ENCODE peak calls at places on chromosomes 4 and X, in ten cellular contexts. One of them, this sample, is unnamed.

GRCh38 chrX:12441376-12442128 is 303.3 kb downstream of the FRMPD4 start:
- DNase-seq in fibroblast of villous mesenchyme: peak
- DNase-seq in CD4-positive, alpha-beta T cell: no peak
- DNase-seq in AG09309: peak
- DNase-seq in iPS DF 19.7: no peak
- DNase-seq in esophagus squamous epithelium: no peak
- DNase-seq in anterior cingulate cortex: no peak
- DNase-seq in AG20443: peak
- DNase-seq in D341Med: no peak
- DNase-seq in Panc1: no peak
- DNase-seq in this sample: no peak

GRCh38 chrX:107678957-107679740 is 50.8 kb downstream of the PRPS1 start:
- DNase-seq in esophagus squamous epithelium: peak
- DNase-seq in Panc1: no peak
- DNase-seq in AG20443: peak
- DNase-seq in CD4-positive, alpha-beta T cell: peak
- DNase-seq in AG09309: no peak
- DNase-seq in D341Med: no peak
- DNase-seq in anterior cingulate cortex: no peak
- DNase-seq in fibroblast of villous mesenchyme: peak
- DNase-seq in iPS DF 19.7: no peak
- DNase-seq in this sample: no peak

GRCh38 chrX:40663880-40664630 is 16.7 kb upstream of the CXorf38 start:
- DNase-seq in CD4-positive, alpha-beta T cell: no peak
- DNase-seq in AG20443: peak
- DNase-seq in fibroblast of villous mesenchyme: peak
- DNase-seq in esophagus squamous epithelium: no peak
- DNase-seq in AG09309: no peak
- DNase-seq in Panc1: no peak
- DNase-seq in iPS DF 19.7: no peak
- DNase-seq in D341Med: no peak
- DNase-seq in anterior cingulate cortex: no peak
- DNase-seq in this sample: no peak

GRCh38 chr4:14792702-14793227 is 209.5 kb upstream of the CPEB2 start:
- DNase-seq in CD4-positive, alpha-beta T cell: no peak
- DNase-seq in Panc1: no peak
- DNase-seq in D341Med: no peak
- DNase-seq in fibroblast of villous mesenchyme: no peak
- DNase-seq in AG09309: no peak
- DNase-seq in AG20443: no peak
- DNase-seq in iPS DF 19.7: no peak
- DNase-seq in esophagus squamous epithelium: no peak
- DNase-seq in anterior cingulate cortex: no peak
- DNase-seq in this sample: no peak

GRCh38 chr4:139857021-139857420 is 191.4 kb downstream of the MGST2 start:
- DNase-seq in AG20443: no peak
- DNase-seq in AG09309: no peak
- DNase-seq in D341Med: peak
- DNase-seq in CD4-positive, alpha-beta T cell: no peak
- DNase-seq in Panc1: no peak
- DNase-seq in iPS DF 19.7: no peak
- DNase-seq in fibroblast of villous mesenchyme: peak
- DNase-seq in esophagus squamous epithelium: no peak
- DNase-seq in anterior cingulate cortex: no peak
- DNase-seq in this sample: no peak

GRCh38 chr4:40843696-40844095 is 93.9 kb downstream of the NSUN7 start:
- DNase-seq in iPS DF 19.7: no peak
- DNase-seq in Panc1: no peak
- DNase-seq in CD4-positive, alpha-beta T cell: no peak
- DNase-seq in fibroblast of villous mesenchyme: no peak
- DNase-seq in AG09309: no peak
- DNase-seq in anterior cingulate cortex: no peak
- DNase-seq in esophagus squamous epithelium: no peak
- DNase-seq in AG20443: no peak
- DNase-seq in D341Med: no peak
- DNase-seq in this sample: no peak

GRCh38 chr4:152633118-152633517 is 46.7 kb downstream of the TMEM154 start:
- DNase-seq in anterior cingulate cortex: no peak
- DNase-seq in iPS DF 19.7: no peak
- DNase-seq in AG09309: no peak
- DNase-seq in D341Med: no peak
- DNase-seq in AG20443: no peak
- DNase-seq in fibroblast of villous mesenchyme: no peak
- DNase-seq in CD4-positive, alpha-beta T cell: no peak
- DNase-seq in esophagus squamous epithelium: no peak
- DNase-seq in Panc1: no peak
- DNase-seq in this sample: no peak

GRCh38 chr4:18103876-18104275 is 82.3 kb upstream of the LCORL start:
- DNase-seq in AG20443: no peak
- DNase-seq in Panc1: no peak
- DNase-seq in fibroblast of villous mesenchyme: peak
- DNase-seq in AG09309: no peak
- DNase-seq in anterior cingulate cortex: no peak
- DNase-seq in esophagus squamous epithelium: no peak
- DNase-seq in D341Med: no peak
- DNase-seq in iPS DF 19.7: no peak
- DNase-seq in CD4-positive, alpha-beta T cell: no peak
- DNase-seq in this sample: no peak

GRCh38 chr4:53060278-53060677 is 198.2 kb downstream of the RASL11B start:
- DNase-seq in CD4-positive, alpha-beta T cell: no peak
- DNase-seq in AG09309: no peak
- DNase-seq in D341Med: no peak
- DNase-seq in anterior cingulate cortex: no peak
- DNase-seq in fibroblast of villous mesenchyme: no peak
- DNase-seq in Panc1: no peak
- DNase-seq in AG20443: no peak
- DNase-seq in esophagus squamous epithelium: no peak
- DNase-seq in iPS DF 19.7: no peak
- DNase-seq in this sample: no peak

GRCh38 chr4:147546341-147546740 is 65.4 kb downstream of the EDNRA start:
- DNase-seq in anterior cingulate cortex: no peak
- DNase-seq in iPS DF 19.7: no peak
- DNase-seq in Panc1: no peak
- DNase-seq in AG09309: peak
- DNase-seq in D341Med: no peak
- DNase-seq in fibroblast of villous mesenchyme: peak
- DNase-seq in AG20443: peak
- DNase-seq in esophagus squamous epithelium: no peak
- DNase-seq in CD4-positive, alpha-beta T cell: no peak
- DNase-seq in this sample: no peak

GRCh38 chr4:136106753-136107152 is 1425.5 kb downstream of the PCDH18 start:
- DNase-seq in AG09309: no peak
- DNase-seq in D341Med: peak
- DNase-seq in AG20443: no peak
- DNase-seq in Panc1: no peak
- DNase-seq in fibroblast of villous mesenchyme: no peak
- DNase-seq in anterior cingulate cortex: no peak
- DNase-seq in iPS DF 19.7: no peak
- DNase-seq in CD4-positive, alpha-beta T cell: no peak
- DNase-seq in esophagus squamous epithelium: no peak
- DNase-seq in this sample: no peak

GRCh38 chrX:103831342-103831802 is 685 bp downstream of the RAB9B start:
- DNase-seq in iPS DF 19.7: no peak
- DNase-seq in esophagus squamous epithelium: no peak
- DNase-seq in anterior cingulate cortex: no peak
- DNase-seq in AG20443: no peak
- DNase-seq in AG09309: no peak
- DNase-seq in fibroblast of villous mesenchyme: no peak
- DNase-seq in Panc1: peak
- DNase-seq in D341Med: no peak
- DNase-seq in CD4-positive, alpha-beta T cell: no peak
- DNase-seq in this sample: no peak

GRCh38 chr4:3009422-3009821 is 46.1 kb downstream of the GRK4 start:
- DNase-seq in AG20443: peak
- DNase-seq in esophagus squamous epithelium: no peak
- DNase-seq in fibroblast of villous mesenchyme: no peak
- DNase-seq in iPS DF 19.7: no peak
- DNase-seq in anterior cingulate cortex: no peak
- DNase-seq in AG09309: no peak
- DNase-seq in D341Med: no peak
- DNase-seq in Panc1: no peak
- DNase-seq in CD4-positive, alpha-beta T cell: no peak
- DNase-seq in this sample: no peak

GRCh38 chrX:46178763-46179162 is 366.5 kb downstream of the ZNF674 start:
- DNase-seq in fibroblast of villous mesenchyme: no peak
- DNase-seq in esophagus squamous epithelium: no peak
- DNase-seq in iPS DF 19.7: no peak
- DNase-seq in AG20443: no peak
- DNase-seq in AG09309: no peak
- DNase-seq in D341Med: no peak
- DNase-seq in Panc1: no peak
- DNase-seq in anterior cingulate cortex: no peak
- DNase-seq in CD4-positive, alpha-beta T cell: no peak
- DNase-seq in this sample: no peak

GRCh38 chr4:41339812-41340809 is 83.4 kb downstream of the UCHL1 start:
- DNase-seq in esophagus squamous epithelium: no peak
- DNase-seq in anterior cingulate cortex: peak
- DNase-seq in D341Med: peak
- DNase-seq in Panc1: no peak
- DNase-seq in iPS DF 19.7: no peak
- DNase-seq in fibroblast of villous mesenchyme: peak
- DNase-seq in AG20443: peak
- DNase-seq in AG09309: peak
- DNase-seq in CD4-positive, alpha-beta T cell: no peak
- DNase-seq in this sample: no peak

GRCh38 chr4:7315286-7315685 is 119.4 kb downstream of the PSAPL1 start:
- DNase-seq in D341Med: no peak
- DNase-seq in AG09309: no peak
- DNase-seq in CD4-positive, alpha-beta T cell: no peak
- DNase-seq in Panc1: no peak
- DNase-seq in iPS DF 19.7: no peak
- DNase-seq in esophagus squamous epithelium: no peak
- DNase-seq in fibroblast of villous mesenchyme: no peak
- DNase-seq in AG20443: no peak
- DNase-seq in anterior cingulate cortex: no peak
- DNase-seq in this sample: no peak

GRCh38 chr4:93731448-93731847 is 97.1 kb upstream of the ATOH1 start:
- DNase-seq in iPS DF 19.7: no peak
- DNase-seq in Panc1: no peak
- DNase-seq in CD4-positive, alpha-beta T cell: no peak
- DNase-seq in D341Med: no peak
- DNase-seq in AG20443: peak
- DNase-seq in AG09309: no peak
- DNase-seq in anterior cingulate cortex: no peak
- DNase-seq in esophagus squamous epithelium: no peak
- DNase-seq in fibroblast of villous mesenchyme: no peak
- DNase-seq in this sample: no peak

GRCh38 chrX:150899191-150899757 is 806 bp upstream of the CD99L2 start:
- DNase-seq in iPS DF 19.7: no peak
- DNase-seq in AG20443: peak
- DNase-seq in AG09309: no peak
- DNase-seq in esophagus squamous epithelium: no peak
- DNase-seq in Panc1: no peak
- DNase-seq in D341Med: peak
- DNase-seq in fibroblast of villous mesenchyme: peak
- DNase-seq in CD4-positive, alpha-beta T cell: peak
- DNase-seq in anterior cingulate cortex: peak
- DNase-seq in this sample: no peak

GRCh38 chr4:100306018-100306417 is 115.8 kb upstream of the DDIT4L start:
- DNase-seq in fibroblast of villous mesenchyme: peak
- DNase-seq in iPS DF 19.7: no peak
- DNase-seq in AG20443: peak
- DNase-seq in D341Med: no peak
- DNase-seq in Panc1: no peak
- DNase-seq in anterior cingulate cortex: no peak
- DNase-seq in AG09309: peak
- DNase-seq in CD4-positive, alpha-beta T cell: no peak
- DNase-seq in esophagus squamous epithelium: no peak
- DNase-seq in this sample: no peak